ENCODE peak calls at places on chromosomes 16 and 17, in four cellular contexts. G is GM23338, M is caudate nucleus, P is nucleus accumbens. A is an unnamed sample.

GRCh38 chr17:76598004-76598439 is 12.4 kb upstream of the ST6GALNAC2 start:
- DNase-seq in G (no peak), M (peak), P (peak), A (no peak)

GRCh38 chr17:65158081-65158480 is 20.9 kb downstream of the RGS9 start:
- DNase-seq in G (no peak), M (no peak), P (no peak), A (no peak)

GRCh38 chr16:68995011-68995504 is 110.4 kb upstream of the HAS3 start:
- DNase-seq in G (peak), M (no peak), P (no peak), A (no peak)

GRCh38 chr16:11572301-11572995 is 14.3 kb downstream of the LITAF start:
- DNase-seq in G (peak), M (no peak), P (no peak), A (no peak)

GRCh38 chr16:66928702-66929388 is 3.5 kb upstream of the RRAD start:
- DNase-seq in G (peak), M (no peak), P (no peak), A (no peak)

GRCh38 chr16:1772362-1772907 is at the start of gene EME2:
- DNase-seq in G (no peak), M (peak), P (no peak), A (no peak)

GRCh38 chr16:12330977-12331376 is 354.4 kb downstream of the SNX29 start:
- DNase-seq in G (no peak), M (no peak), P (no peak), A (no peak)

GRCh38 chr16:2090819-2091721 is 43.3 kb downstream of the TSC2 start:
- DNase-seq in G (peak), M (no peak), P (no peak), A (no peak)

GRCh38 chr17:28524476-28525415 is 18.6 kb downstream of the FOXN1 start:
- DNase-seq in G (no peak), M (no peak), P (no peak), A (no peak)

GRCh38 chr17:44924107-44924544 is 8.8 kb upstream of the GFAP start:
- DNase-seq in G (no peak), M (no peak), P (no peak), A (no peak)

GRCh38 chr16:30054959-30055553 is 10.5 kb upstream of the ALDOA start:
- DNase-seq in G (peak), M (no peak), P (no peak), A (no peak)

GRCh38 chr16:74852500-74852875 is 77.9 kb upstream of the FA2H start:
- DNase-seq in G (no peak), M (no peak), P (no peak), A (no peak)

GRCh38 chr17:17837380-17837821 is 615 bp upstream of the SREBF1 start:
- DNase-seq in G (peak), M (no peak), P (no peak), A (no peak)

GRCh38 chr16:67264866-67265265 is 14.5 kb upstream of the PLEKHG4 start:
- DNase-seq in G (no peak), M (no peak), P (no peak), A (no peak)

GRCh38 chr17:81165246-81166032 is at the start of gene PVALEF:
- DNase-seq in G (peak), M (peak), P (peak), A (no peak)

GRCh38 chr17:5706835-5707234 is 122.5 kb upstream of the NLRP1 start:
- DNase-seq in G (peak), M (peak), P (peak), A (peak)

GRCh38 chr17:3935140-3935542 is 18.9 kb upstream of the P2RX1 start:
- DNase-seq in G (peak), M (no peak), P (no peak), A (no peak)

GRCh38 chr16:81530296-81530721 is 85.7 kb downstream of the CMIP start:
- DNase-seq in G (no peak), M (peak), P (peak), A (no peak)

GRCh38 chr16:50881331-50881830 is 139.5 kb downstream of the CYLD start:
- DNase-seq in G (no peak), M (no peak), P (no peak), A (no peak)

GRCh38 chr16:70523621-70524405 is at the start of gene SF3B3:
- DNase-seq in G (peak), M (peak), P (peak), A (peak)

GRCh38 chr17:18182190-18182977 is 1.2 kb upstream of the ALKBH5 start:
- DNase-seq in G (peak), M (no peak), P (no peak), A (no peak)

GRCh38 chr17:77427471-77427991 is 286.8 kb downstream of the SEC14L1 start:
- DNase-seq in G (no peak), M (no peak), P (no peak), A (no peak)

GRCh38 chr17:36505171-36505570 is 18.7 kb downstream of the ZNHIT3 start:
- DNase-seq in G (no peak), M (no peak), P (no peak), A (no peak)

GRCh38 chr16:7289299-7289698 is 43.3 kb upstream of the RBFOX1 start:
- DNase-seq in G (no peak), M (no peak), P (no peak), A (no peak)

GRCh38 chr17:42642377-42642776 is 16.7 kb upstream of the TUBG2 start:
- DNase-seq in G (peak), M (no peak), P (no peak), A (no peak)

GRCh38 chr17:28471531-28472342 is 1.7 kb upstream of the SLC13A2 start:
- DNase-seq in G (no peak), M (no peak), P (no peak), A (no peak)

GRCh38 chr17:66663041-66663494 is 171.8 kb upstream of the CACNG5 start:
- DNase-seq in G (no peak), M (no peak), P (no peak), A (no peak)

GRCh38 chr16:88535181-88535856 is 34.9 kb upstream of the ZC3H18 start:
- DNase-seq in G (no peak), M (no peak), P (no peak), A (no peak)

GRCh38 chr16:14309906-14310305 is 238.8 kb downstream of the MRTFB start:
- DNase-seq in G (no peak), M (no peak), P (peak), A (no peak)

GRCh38 chr16:54266363-54266955 is 20.1 kb downstream of the IRX3 start:
- DNase-seq in G (no peak), M (no peak), P (no peak), A (no peak)

GRCh38 chr16:80120899-80121521 is 419.8 kb upstream of the DYNLRB2 start:
- DNase-seq in G (no peak), M (no peak), P (no peak), A (no peak)

GRCh38 chr16:68077866-68078725 is 7.1 kb upstream of the NFATC3 start:
- DNase-seq in G (no peak), M (no peak), P (no peak), A (no peak)

GRCh38 chr17:12637015-12637414 is 28.7 kb upstream of the MYOCD start:
- DNase-seq in G (no peak), M (no peak), P (no peak), A (no peak)

GRCh38 chr17:12789976-12790805 is 893 bp downstream of the ARHGAP44 start:
- DNase-seq in G (peak), M (no peak), P (peak), A (no peak)

GRCh38 chr16:68113059-68113757 is 28.0 kb downstream of the NFATC3 start:
- DNase-seq in G (no peak), M (no peak), P (no peak), A (no peak)

GRCh38 chr16:50848755-50849514 is 107.0 kb downstream of the CYLD start:
- DNase-seq in G (peak), M (no peak), P (no peak), A (no peak)

GRCh38 chr17:62322313-62322712 is 58.0 kb upstream of the EFCAB3 start:
- DNase-seq in G (no peak), M (no peak), P (no peak), A (no peak)

A was measured in hypothalamus.